ENCODE peak calls at places on chromosome 5, in ten cellular contexts. X, I, R, Q, D, F, K, O, Z and Y are unnamed samples.

GRCh38 chr5:31347558-31347905 is 154.0 kb downstream of the CDH6 start:
- DNase-seq in Z (no peak), F (no peak), K (no peak), Q (no peak), R (no peak), I (no peak), O (no peak), X (no peak), D (no peak), Y (no peak)

GRCh38 chr5:132055808-132056609 is 4.4 kb upstream of the IL3 start:
- DNase-seq in Q (no peak), K (no peak), O (no peak), R (no peak), I (no peak), F (peak), X (no peak), Z (no peak), D (no peak), Y (no peak)

GRCh38 chr5:15683332-15683731 is 183.4 kb downstream of the FBXL7 start:
- DNase-seq in I (no peak), F (no peak), Z (no peak), D (peak), K (no peak), O (peak), Q (no peak), R (peak), X (no peak), Y (peak)

GRCh38 chr5:43121565-43122484 is 1.1 kb downstream of the ZNF131 start:
- DNase-seq in Q (no peak), R (peak), Z (peak), X (peak), D (peak), F (peak), O (no peak), I (peak), K (no peak), Y (peak)

GRCh38 chr5:103408408-103408807 is 149.8 kb downstream of the MACIR start:
- DNase-seq in R (no peak), D (no peak), I (no peak), K (no peak), O (no peak), X (no peak), Z (no peak), Q (no peak), F (no peak), Y (no peak)

GRCh38 chr5:135423158-135423925 is 23.8 kb downstream of the DCANP1 start:
- DNase-seq in F (no peak), I (no peak), Q (peak), Z (no peak), K (no peak), X (no peak), O (no peak), D (no peak), R (peak), Y (no peak)

GRCh38 chr5:32712463-32713395 is 1.6 kb downstream of the NPR3 start:
- DNase-seq in D (peak), F (peak), R (no peak), Q (no peak), X (no peak), Z (peak), O (no peak), I (peak), K (no peak), Y (no peak)

GRCh38 chr5:72835633-72836032 is 19.2 kb downstream of the TNPO1 start:
- DNase-seq in X (no peak), D (no peak), R (no peak), I (no peak), Z (no peak), O (no peak), F (no peak), Q (no peak), K (no peak), Y (no peak)

GRCh38 chr5:127878174-127878750 is 175.1 kb downstream of the CCDC192 start:
- DNase-seq in D (peak), O (peak), I (peak), K (no peak), R (peak), Q (peak), X (peak), F (peak), Z (peak), Y (peak)

GRCh38 chr5:96881511-96882115 is 5.3 kb downstream of the ERAP2 start:
- DNase-seq in K (no peak), I (peak), O (no peak), Q (no peak), R (no peak), Z (peak), D (peak), F (no peak), X (peak), Y (no peak)

GRCh38 chr5:170861855-170862766 is at the start of gene RANBP17:
- DNase-seq in X (peak), D (peak), Z (peak), O (peak), F (peak), I (peak), K (no peak), R (no peak), Q (peak), Y (no peak)

GRCh38 chr5:75626959-75627358 is 15.7 kb downstream of the ANKDD1B start:
- DNase-seq in O (no peak), Q (no peak), F (no peak), D (no peak), R (no peak), Z (no peak), K (no peak), I (no peak), X (no peak), Y (no peak)

GRCh38 chr5:68460147-68460760 is 244.7 kb downstream of the PIK3R1 start:
- DNase-seq in O (no peak), F (peak), I (peak), X (peak), Z (peak), D (peak), R (peak), Q (peak), K (no peak), Y (peak)

DNA sequence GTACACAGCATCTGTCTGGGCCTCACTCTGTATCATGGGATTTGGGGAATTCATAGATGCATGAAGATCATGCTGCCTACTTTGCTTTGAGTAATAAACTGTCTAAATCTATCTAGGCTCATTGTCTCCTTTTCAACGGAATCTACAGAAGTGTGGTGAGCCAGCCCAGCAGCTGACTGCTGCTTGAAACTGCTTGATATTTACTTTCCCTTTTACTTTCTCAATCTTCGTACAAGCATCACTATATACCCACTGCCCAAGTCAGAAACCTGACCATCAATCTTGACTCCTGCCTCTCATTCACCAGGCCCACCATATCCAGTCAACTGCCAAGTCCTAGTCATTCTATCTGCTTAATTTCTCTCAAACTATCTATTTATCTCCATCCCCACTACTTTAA is 142.9 kb downstream of the NR2F1-AS1 start:
- DNase-seq in D (no peak), Z (no peak), R (no peak), Q (no peak), F (no peak), O (no peak), X (no peak), I (no peak), K (peak), Y (no peak)
- H3K27ac ChIP-seq in D (no peak), Z (no peak), R (no peak), Q (no peak), F (no peak), O (no peak), X (no peak), I (no peak), K (no peak), Y (no peak)

DNA sequence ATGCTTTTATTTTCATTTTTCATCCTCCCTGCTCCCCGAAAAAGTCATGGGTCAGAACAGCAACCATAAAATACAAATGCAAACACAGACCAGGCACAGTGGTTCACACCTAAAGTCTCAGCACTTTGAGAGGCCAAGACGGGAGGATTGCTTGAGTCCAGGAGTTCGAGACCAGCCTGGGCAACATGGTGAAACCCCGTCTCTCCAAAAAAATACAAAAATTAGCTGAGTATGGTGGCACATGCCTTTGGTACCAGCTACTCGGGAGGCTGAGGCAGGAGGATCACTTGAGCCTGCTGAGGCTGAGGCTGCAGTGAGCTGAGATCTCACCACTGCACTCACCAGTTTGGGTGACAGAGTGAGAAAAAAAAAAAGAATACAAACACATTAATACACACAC is 60.3 kb downstream of the ARHGEF37 start:
- DNase-seq in Q (no peak), F (no peak), O (no peak), D (no peak), X (no peak), R (no peak), Z (no peak), K (no peak), I (no peak), Y (no peak)
- H2AFZ ChIP-seq in Q (no peak), F (no peak), O (no peak), D (peak), X (no peak), R (peak), Z (no peak), K (no peak), I (no peak), Y (no peak)

GRCh38 chr5:1485320-1486118 is 38.2 kb downstream of the LPCAT1 start:
- DNase-seq in F (no peak), I (no peak), X (no peak), K (no peak), O (no peak), Q (no peak), R (no peak), D (no peak), Z (no peak), Y (peak)

GRCh38 chr5:1483064-1483463 is 37.8 kb upstream of the SLC6A3 start:
- DNase-seq in Z (no peak), O (no peak), R (no peak), X (no peak), K (no peak), Q (no peak), D (no peak), F (no peak), I (no peak), Y (no peak)

GRCh38 chr5:1481999-1482381 is 36.8 kb upstream of the SLC6A3 start:
- DNase-seq in X (no peak), D (no peak), Q (no peak), Z (no peak), K (no peak), R (no peak), F (no peak), O (no peak), I (no peak), Y (no peak)

GRCh38 chr5:1484416-1485319 is 39.1 kb downstream of the LPCAT1 start:
- DNase-seq in K (peak), X (no peak), R (no peak), Q (no peak), O (no peak), I (no peak), Z (no peak), F (no peak), D (no peak), Y (no peak)

GRCh38 chr5:1483856-1484255 is 38.6 kb upstream of the SLC6A3 start:
- DNase-seq in Z (no peak), F (no peak), R (no peak), K (no peak), I (no peak), X (no peak), D (no peak), Q (no peak), O (no peak), Y (no peak)
- H3K27ac ChIP-seq in Z (no peak), F (no peak), R (no peak), K (peak), I (no peak), X (no peak), D (no peak), Q (no peak), O (no peak), Y (no peak)

DNA sequence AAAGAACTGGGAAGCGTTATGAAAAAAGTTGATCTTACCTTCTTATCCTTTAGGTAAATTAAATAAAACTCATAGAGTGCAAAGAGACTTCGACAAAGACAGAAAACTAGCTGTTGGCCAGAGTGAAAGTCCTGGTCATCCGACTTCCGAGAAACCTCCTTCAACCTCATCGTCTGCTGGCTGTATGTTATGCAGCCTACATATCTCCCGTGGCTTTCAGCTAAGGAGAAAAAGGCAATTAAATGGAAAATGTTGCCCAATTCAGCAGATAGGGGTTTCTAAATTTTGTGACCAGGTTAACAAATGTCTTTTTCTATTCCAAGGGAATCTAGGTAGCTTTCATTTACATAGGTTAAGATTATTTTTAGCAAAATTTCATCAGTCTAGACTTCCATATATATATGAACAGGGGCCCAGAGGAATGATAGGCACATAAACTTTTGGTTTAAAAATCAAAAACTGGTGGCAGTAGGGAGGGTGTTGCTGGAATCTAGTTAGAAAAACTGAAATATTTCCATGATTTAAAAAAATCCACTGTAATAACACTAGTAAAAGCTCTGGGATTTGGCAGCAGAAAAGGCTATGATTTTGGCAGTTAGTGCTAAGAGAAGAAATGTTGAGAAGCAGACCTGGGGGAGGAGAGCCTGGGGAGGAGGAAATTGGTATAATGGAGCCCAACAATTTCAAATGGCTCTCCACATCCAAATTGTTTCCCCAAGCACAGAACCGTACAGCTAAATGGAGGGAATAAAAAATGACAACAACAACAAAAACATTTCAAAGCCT is 32.1 kb downstream of the RAI14 start:
- DNase-seq in Q (no peak), X (no peak), F (no peak), K (no peak), R (no peak), D (no peak), I (no peak), Z (no peak), O (no peak), Y (no peak)
- H2AFZ ChIP-seq in Q (no peak), X (no peak), F (no peak), K (no peak), R (no peak), D (no peak), I (no peak), Z (no peak), O (no peak), Y (no peak)

GRCh38 chr5:6708814-6709213 is 4.4 kb upstream of the TENT4A start:
- DNase-seq in D (no peak), R (no peak), O (no peak), F (no peak), Q (no peak), Z (no peak), X (no peak), I (no peak), K (no peak), Y (no peak)

GRCh38 chr5:6710078-6710477 is 3.2 kb upstream of the TENT4A start:
- DNase-seq in I (peak), Z (no peak), R (no peak), X (no peak), K (no peak), O (no peak), F (no peak), Q (no peak), D (no peak), Y (no peak)

GRCh38 chr5:6712136-6712581 is 1.1 kb upstream of the TENT4A start:
- DNase-seq in I (peak), K (no peak), D (peak), O (no peak), Z (peak), X (peak), F (peak), R (peak), Q (peak), Y (peak)

GRCh38 chr5:6711409-6712135 is 1.7 kb upstream of the TENT4A start:
- DNase-seq in I (no peak), D (no peak), Q (no peak), Z (no peak), R (no peak), K (no peak), F (no peak), O (no peak), X (no peak), Y (no peak)

DNA sequence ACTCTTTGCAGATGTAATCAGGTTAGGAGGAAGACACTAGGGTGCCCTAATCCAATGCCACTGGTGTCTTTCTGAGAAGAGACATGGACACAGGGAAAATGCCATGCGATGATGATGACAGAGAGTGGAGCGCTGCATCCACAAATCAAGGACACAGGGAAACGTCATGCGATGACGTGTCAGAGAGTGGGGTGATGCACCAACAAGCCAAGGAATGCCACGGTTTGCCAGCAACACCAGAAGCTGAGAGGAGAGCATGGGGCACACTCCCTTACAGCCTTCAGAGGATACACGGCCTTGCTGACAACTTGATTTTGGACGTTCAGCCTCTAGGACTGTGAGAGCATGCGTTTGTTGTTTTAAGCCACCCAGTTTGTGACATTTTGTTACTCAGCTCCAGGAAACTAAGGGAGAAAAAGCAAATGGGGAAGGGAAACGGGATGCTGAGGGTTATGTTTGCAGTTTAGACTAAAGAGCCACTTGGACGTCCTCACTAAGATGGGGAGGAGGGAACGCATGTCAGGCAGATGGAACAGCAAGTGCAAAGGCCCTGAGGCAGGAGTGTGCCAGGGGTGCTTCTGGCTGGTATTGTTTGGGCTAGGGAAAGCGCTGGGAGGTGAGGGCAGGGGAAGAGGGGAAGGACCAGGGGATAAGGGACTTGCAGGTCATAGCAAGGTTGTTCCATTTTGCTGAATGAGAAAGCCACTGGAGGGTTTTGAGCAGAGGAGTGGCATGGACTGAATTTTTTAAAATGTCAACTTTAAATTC is 2.5 kb upstream of the TENT4A start:
- DNase-seq in K (no peak), R (no peak), O (no peak), F (no peak), X (no peak), Q (no peak), D (no peak), Z (no peak), I (no peak), Y (no peak)
- H3K27ac ChIP-seq in K (no peak), R (no peak), O (no peak), F (peak), X (no peak), Q (no peak), D (no peak), Z (no peak), I (no peak), Y (no peak)

GRCh38 chr5:53479045-53479655 is 1.3 kb upstream of the FST start:
- DNase-seq in R (peak), D (no peak), K (no peak), O (no peak), Q (no peak), Z (no peak), I (no peak), X (no peak), F (peak), Y (no peak)
- H2AFZ ChIP-seq in R (no peak), D (peak), K (no peak), O (peak), Q (peak), Z (peak), I (peak), X (peak), F (peak), Y (no peak)

GRCh38 chr5:177311723-177312648 is at the start of gene MXD3:
- DNase-seq in D (peak), I (peak), Q (peak), K (peak), R (peak), X (peak), F (peak), O (peak), Z (peak), Y (peak)

GRCh38 chr5:177310332-177310731 is 1.4 kb downstream of the MXD3 start:
- DNase-seq in K (no peak), X (no peak), I (no peak), Z (no peak), R (no peak), O (no peak), Q (peak), D (no peak), F (no peak), Y (no peak)

GRCh38 chr5:177311361-177311722 is 356 bp downstream of the MXD3 start:
- DNase-seq in R (no peak), I (peak), X (no peak), Q (no peak), K (no peak), D (no peak), F (peak), Z (peak), O (no peak), Y (no peak)

GRCh38 chr5:177309351-177310191 is 2.1 kb downstream of the MXD3 start:
- DNase-seq in K (no peak), O (peak), F (peak), Z (peak), I (peak), D (peak), X (peak), R (peak), Q (peak), Y (peak)

DNA sequence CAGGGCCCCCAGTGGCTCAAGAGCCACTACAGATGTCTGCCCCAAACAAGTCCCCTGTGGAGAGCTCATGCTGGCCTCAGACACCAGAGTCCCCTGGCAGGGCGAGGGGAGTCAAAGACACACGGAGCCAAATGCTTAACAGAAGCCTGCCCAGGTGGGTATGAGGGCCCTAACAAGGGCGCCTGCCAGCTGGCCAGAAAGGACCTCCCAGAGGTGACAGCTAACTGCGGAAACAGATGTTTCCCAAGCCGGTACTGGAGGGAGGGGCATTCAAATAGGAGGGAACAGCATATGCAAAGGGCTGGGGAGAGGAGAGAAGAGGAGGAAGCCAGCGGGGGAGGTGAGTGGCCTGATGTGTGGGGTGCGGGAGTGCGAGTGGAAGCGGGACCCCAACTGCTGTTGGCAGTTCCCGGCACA is 933 bp downstream of the MXD3 start:
- DNase-seq in X (peak), Z (peak), I (peak), D (no peak), R (no peak), O (no peak), Q (no peak), K (no peak), F (no peak), Y (peak)
- H3K27ac ChIP-seq in X (no peak), Z (no peak), I (no peak), D (no peak), R (no peak), O (no peak), Q (no peak), K (peak), F (no peak), Y (peak)

DNA sequence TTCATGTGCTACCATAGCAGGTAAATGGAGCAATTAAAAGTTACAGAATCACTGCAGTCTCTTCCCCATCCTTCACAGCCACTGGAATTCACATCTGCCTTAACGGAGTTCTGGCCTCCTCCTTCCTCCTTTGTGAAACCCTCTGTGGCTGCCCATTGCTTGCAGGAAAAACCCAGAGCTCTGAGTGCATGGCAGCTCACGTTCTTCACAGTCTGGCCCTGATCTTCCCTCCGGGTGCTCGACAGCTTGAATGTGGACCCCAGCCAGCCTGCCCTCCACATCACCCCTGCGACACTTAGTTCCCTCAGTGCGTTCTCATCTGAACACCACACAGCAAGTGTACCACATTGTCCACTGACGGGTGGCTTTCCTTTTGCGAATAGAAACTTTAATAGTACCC is 63.2 kb upstream of the RUFY1 start:
- DNase-seq in O (no peak), F (no peak), Z (no peak), K (no peak), I (no peak), D (no peak), X (no peak), R (no peak), Q (no peak), Y (no peak)
- H2AFZ ChIP-seq in O (no peak), F (no peak), Z (no peak), K (no peak), I (no peak), D (no peak), X (no peak), R (no peak), Q (no peak), Y (no peak)